ENCODE peak calls at places on chromosome 22, in five cellular contexts. P is ovary, N is SK-N-SH, V is esophagus muscularis mucosa, X is suprapubic skin. K is an unnamed sample.

GRCh38 chr22:25492950-25493790 is 71.3 kb upstream of the GRK3 start:
- DNase-seq in P (no peak), N (peak), V (no peak), X (no peak), K (no peak)

GRCh38 chr22:30435674-30436126 is 10.1 kb downstream of the MTFP1 start:
- DNase-seq in P (no peak), N (no peak), V (no peak), X (no peak), K (no peak)

GRCh38 chr22:39439170-39439569 is 17.6 kb upstream of the MGAT3 start:
- DNase-seq in P (no peak), N (no peak), V (no peak), X (no peak), K (no peak)

GRCh38 chr22:28012811-28013460 is 93.9 kb upstream of the PITPNB start:
- DNase-seq in P (peak), N (no peak), V (no peak), X (no peak), K (no peak)

GRCh38 chr22:24593810-24594568 is 1.1 kb upstream of the LRRC75B start:
- DNase-seq in P (no peak), N (peak), V (no peak), X (no peak), K (no peak)

GRCh38 chr22:38872831-38873248 is 824 bp upstream of the CBX6 start:
- DNase-seq in P (peak), N (peak), V (peak), X (no peak), K (peak)

GRCh38 chr22:37501610-37502341 is 15.6 kb upstream of the MFNG start:
- DNase-seq in P (peak), N (no peak), V (no peak), X (no peak), K (no peak)

GRCh38 chr22:44272330-44272729 is 40.4 kb downstream of the SHISAL1 start:
- DNase-seq in P (peak), N (no peak), V (no peak), X (no peak), K (no peak)

GRCh38 chr22:49643466-49643865 is 184.2 kb downstream of the BRD1 start:
- DNase-seq in P (no peak), N (no peak), V (no peak), X (no peak), K (no peak)

GRCh38 chr22:29139965-29140782 is 65.5 kb upstream of the EMID1 start:
- DNase-seq in P (no peak), N (no peak), V (no peak), X (peak), K (no peak)

GRCh38 chr22:39954584-39955055 is 5.6 kb upstream of the TMA7B start:
- DNase-seq in P (no peak), N (no peak), V (no peak), X (no peak), K (no peak)

GRCh38 chr22:28799125-28799833 is 1.1 kb downstream of the XBP1 start:
- DNase-seq in P (peak), N (peak), V (peak), X (peak), K (peak)

GRCh38 chr22:49230194-49230577 is 597.5 kb downstream of the BRD1 start:
- DNase-seq in P (peak), N (no peak), V (no peak), X (peak), K (no peak)

GRCh38 chr22:23716811-23717801 is 26.3 kb downstream of the RGL4 start:
- DNase-seq in P (peak), N (peak), V (no peak), X (peak), K (peak)

GRCh38 chr22:44802071-44802700 is 49.8 kb downstream of the ARHGAP8 start:
- DNase-seq in P (no peak), N (no peak), V (no peak), X (no peak), K (no peak)

GRCh38 chr22:46604306-46604690 is 15.9 kb upstream of the GRAMD4 start:
- DNase-seq in P (no peak), N (no peak), V (no peak), X (no peak), K (no peak)

GRCh38 chr22:41362615-41363014 is 19.1 kb upstream of the TEF start:
- DNase-seq in P (no peak), N (no peak), V (no peak), X (no peak), K (no peak)

DNA sequence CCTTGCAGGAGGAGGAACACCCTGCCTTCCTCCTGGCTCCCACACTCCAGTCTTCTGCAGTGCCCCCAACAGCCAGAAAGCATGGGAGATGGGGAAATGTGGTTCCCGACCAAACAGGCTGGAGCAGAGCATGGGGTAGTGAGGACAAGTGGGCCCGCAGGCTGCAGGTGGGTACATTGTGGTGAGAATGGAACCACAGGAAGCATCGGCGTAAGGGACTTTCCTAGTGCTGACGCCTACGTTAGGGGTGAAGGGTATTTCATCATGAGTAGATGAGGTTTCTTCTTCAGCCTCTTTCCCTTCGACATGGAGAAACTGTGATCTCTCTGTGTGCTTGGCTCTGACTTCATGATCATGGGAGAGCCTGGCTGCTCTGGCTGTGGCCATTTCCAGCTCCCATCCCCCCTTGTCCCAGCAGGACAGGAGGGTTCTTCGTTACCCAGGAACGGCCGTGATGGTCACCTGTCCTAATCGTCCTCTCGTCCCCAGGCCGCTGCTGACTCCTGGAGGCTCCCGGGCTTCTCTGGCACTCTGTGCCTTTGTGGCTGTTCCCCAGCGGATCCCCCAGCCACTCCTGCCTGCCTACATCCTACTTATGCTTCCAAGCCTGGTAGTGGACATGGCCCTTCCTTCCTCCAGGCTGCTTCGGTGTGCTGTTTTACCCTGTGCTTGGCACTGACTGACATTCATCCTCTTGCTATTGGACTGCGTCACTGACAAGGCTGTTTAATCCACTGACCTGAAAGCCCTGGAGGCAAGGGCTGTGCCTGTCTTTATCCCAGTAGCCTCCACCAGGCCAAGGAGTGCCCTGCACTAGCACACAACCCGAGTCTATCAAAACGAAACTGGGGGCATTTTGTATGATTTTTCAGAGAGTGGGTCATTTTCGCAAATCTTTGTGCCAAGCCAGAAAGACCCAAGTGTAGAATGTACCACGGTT is 65.2 kb upstream of the CECR2 start:
- DNase-seq in P (no peak), N (no peak), V (no peak), X (no peak), K (no peak)
- TF ChIP-seq EP300 in P (no peak), N (no peak), V (no peak), X (no peak), K (no peak)

GRCh38 chr22:42419328-42419881 is 12.8 kb downstream of the NFAM1 start:
- DNase-seq in P (no peak), N (no peak), V (no peak), X (no peak), K (no peak)
- TF ChIP-seq CTCF in P (no peak), N (no peak), V (no peak), X (no peak), K (no peak)

GRCh38 chr22:20522828-20523117 is 15.4 kb downstream of the MED15 start:
- DNase-seq in P (no peak), N (no peak), V (no peak), X (no peak), K (no peak)

GRCh38 chr22:20523118-20523983 is 15.9 kb downstream of the MED15 start:
- DNase-seq in P (no peak), N (no peak), V (no peak), X (no peak), K (no peak)

GRCh38 chr22:20522134-20522827 is 14.9 kb downstream of the MED15 start:
- DNase-seq in P (no peak), N (no peak), V (no peak), X (no peak), K (no peak)

GRCh38 chr22:20525048-20525447 is 17.6 kb downstream of the MED15 start:
- DNase-seq in P (no peak), N (no peak), V (no peak), X (no peak), K (no peak)

DNA sequence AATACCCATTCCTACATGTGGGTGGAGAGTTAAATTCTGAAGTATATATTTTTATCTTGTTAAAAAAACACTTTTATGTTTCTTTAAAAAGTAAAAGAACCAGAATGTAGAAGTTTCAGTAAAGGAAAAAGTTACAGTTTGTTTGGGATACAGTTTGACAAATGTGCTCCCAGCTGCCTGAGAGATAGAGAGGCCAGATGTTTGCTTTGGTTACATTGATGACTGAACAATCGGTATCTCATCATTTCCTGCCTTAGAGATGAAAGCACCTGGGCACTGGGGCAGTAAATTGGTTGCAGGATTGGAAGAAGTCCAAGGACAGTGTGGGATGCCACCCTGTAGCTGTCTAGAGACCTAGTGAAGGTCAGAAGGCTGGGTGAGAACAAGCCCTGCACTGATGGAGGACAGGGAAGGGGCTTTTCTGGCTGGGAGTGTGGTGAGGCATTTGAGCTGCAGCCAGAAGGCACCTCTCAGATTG is 16.6 kb downstream of the MED15 start:
- DNase-seq in P (no peak), N (peak), V (no peak), X (no peak), K (no peak)
- TF ChIP-seq EP300 in P (no peak), N (no peak), V (no peak), X (no peak), K (no peak)

GRCh38 chr22:33082221-33082620 is 24.0 kb upstream of the SYN3 start:
- DNase-seq in P (no peak), N (no peak), V (no peak), X (no peak), K (no peak)
- TF ChIP-seq CTCF in P (no peak), N (no peak), V (no peak), X (no peak), K (no peak)

GRCh38 chr22:42585096-42585495 is 29.6 kb downstream of the POLDIP3 start:
- DNase-seq in P (no peak), N (no peak), V (no peak), X (no peak), K (no peak)
- TF ChIP-seq EP300 in P (no peak), N (no peak), V (no peak), X (no peak), K (no peak)

DNA sequence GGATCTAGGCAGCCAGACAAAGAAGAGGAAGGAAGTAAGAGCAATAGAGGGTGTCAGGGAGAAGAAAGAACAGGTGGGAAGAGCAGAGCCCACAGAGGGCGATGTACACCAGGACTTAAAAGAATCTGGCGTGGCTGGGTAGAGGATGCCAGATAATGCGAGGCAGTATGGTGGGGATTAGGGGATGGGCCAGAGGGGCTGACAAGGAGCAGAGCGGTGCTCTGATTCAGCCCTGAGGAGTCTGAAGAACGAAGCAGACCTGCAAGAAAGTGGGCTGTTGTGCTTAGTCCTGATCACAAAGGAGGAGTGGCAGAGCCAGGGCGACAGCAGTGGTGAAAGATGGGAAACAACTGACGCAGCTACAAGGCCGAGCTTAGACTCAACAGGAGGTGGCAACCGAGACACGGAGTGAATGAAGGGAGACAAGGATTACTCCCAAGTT is 163.7 kb downstream of the LARGE1 start:
- DNase-seq in P (no peak), N (peak), V (no peak), X (no peak), K (no peak)
- TF ChIP-seq CTCF in P (no peak), N (no peak), V (no peak), X (no peak), K (no peak)

GRCh38 chr22:47678048-47678447 is 915.6 kb downstream of the TBC1D22A start:
- DNase-seq in P (no peak), N (no peak), V (no peak), X (no peak), K (no peak)
- TF ChIP-seq EP300 in P (no peak), N (no peak), V (no peak), X (no peak), K (no peak)